ENCODE peak calls at places on chromosome 9, in nine cellular contexts. Z is astrocyte; T is activated CD4-positive, CD25-positive, alpha-beta regulatory T cell treated with anti-CD3 and anti-CD28 coated beads, Interleukin-2, amount 50 U/mL, for 72 hours; W is iPS-NIHi11; R is DMS 273 treated with DMSO at 0.1 percent for 48 hours; L is NCI-H2029; A is OCI-LY7; C is HFF-Myc; K is esophagus squamous epithelium. G is an unnamed sample.

GRCh38 chr9:35027361-35027760 is 37.8 kb downstream of the DNAJB5 start:
- DNase-seq in A (no peak), T (no peak), R (no peak), C (no peak), W (no peak), Z (no peak), K (no peak), L (no peak), G (no peak)

GRCh38 chr9:80954521-80954920 is 734.8 kb downstream of the TLE1 start:
- DNase-seq in K (no peak), T (no peak), R (no peak), A (no peak), W (no peak), C (no peak), Z (no peak), L (no peak), G (no peak)

GRCh38 chr9:131776473-131776872 is 36.6 kb upstream of the RAPGEF1 start:
- DNase-seq in C (peak), W (peak), A (peak), L (no peak), Z (peak), R (no peak), T (no peak), K (no peak), G (peak)

GRCh38 chr9:71446499-71447411 is 321.6 kb downstream of the CEMIP2 start:
- DNase-seq in K (no peak), R (peak), W (peak), A (no peak), T (no peak), Z (peak), C (peak), L (no peak), G (peak)

GRCh38 chr9:133536536-133536935 is 2.0 kb downstream of the ADAMTSL2 start:
- DNase-seq in Z (no peak), T (no peak), A (no peak), L (no peak), W (no peak), C (no peak), K (no peak), R (no peak), G (no peak)

GRCh38 chr9:135480942-135481315 is 1.3 kb downstream of the PPP1R26 start:
- DNase-seq in A (no peak), L (no peak), Z (no peak), K (no peak), T (no peak), C (no peak), W (no peak), R (no peak), G (no peak)

GRCh38 chr9:123309611-123310010 is 41.2 kb upstream of the STRBP start:
- DNase-seq in K (no peak), Z (no peak), A (no peak), W (no peak), T (no peak), C (no peak), L (no peak), R (no peak), G (no peak)

GRCh38 chr9:96478829-96479371 is 28.9 kb downstream of the HABP4 start:
- DNase-seq in L (no peak), A (no peak), T (no peak), K (no peak), C (no peak), R (no peak), W (no peak), Z (peak), G (no peak)

GRCh38 chr9:113566011-113566711 is 102.6 kb downstream of the RGS3 start:
- DNase-seq in W (no peak), R (no peak), K (no peak), Z (no peak), C (no peak), A (no peak), T (no peak), L (no peak), G (no peak)

GRCh38 chr9:114140850-114141249 is 14.5 kb upstream of the COL27A1 start:
- DNase-seq in C (no peak), L (no peak), K (no peak), Z (no peak), T (no peak), R (no peak), A (no peak), W (no peak), G (no peak)

GRCh38 chr9:116813029-116813295 is 125.9 kb downstream of the TRIM32 start:
- DNase-seq in A (no peak), W (no peak), R (no peak), K (no peak), L (no peak), C (no peak), Z (no peak), T (no peak), G (no peak)

GRCh38 chr9:129143031-129143441 is 31.8 kb downstream of the PTPA start:
- DNase-seq in R (peak), T (peak), A (peak), L (peak), K (no peak), W (peak), Z (peak), C (peak), G (peak)

GRCh38 chr9:78691531-78691930 is 394.6 kb downstream of the PSAT1 start:
- DNase-seq in C (no peak), A (no peak), T (no peak), W (no peak), L (no peak), Z (no peak), K (no peak), R (no peak), G (no peak)

GRCh38 chr9:15355669-15356068 is 48.7 kb upstream of the TTC39B start:
- DNase-seq in R (no peak), L (no peak), K (no peak), W (no peak), A (no peak), Z (no peak), T (no peak), C (no peak), G (no peak)

GRCh38 chr9:1231998-1232919 is 182.1 kb downstream of the DMRT2 start:
- DNase-seq in L (no peak), T (no peak), W (no peak), R (no peak), A (no peak), K (no peak), Z (peak), C (peak), G (peak)

GRCh38 chr9:90326219-90326618 is 316.4 kb downstream of the DIRAS2 start:
- DNase-seq in C (no peak), W (no peak), K (no peak), A (no peak), L (no peak), T (no peak), R (no peak), Z (peak), G (no peak)

GRCh38 chr9:37974506-37975173 is 70.7 kb upstream of the SLC25A51 start:
- DNase-seq in K (no peak), Z (peak), R (no peak), T (no peak), A (no peak), C (no peak), W (no peak), L (no peak), G (no peak)

GRCh38 chr9:20358201-20358600 is 264.1 kb downstream of the MLLT3 start:
- DNase-seq in A (no peak), K (no peak), C (no peak), Z (peak), R (no peak), W (no peak), T (no peak), L (no peak), G (no peak)

GRCh38 chr9:90408659-90409058 is 234.0 kb downstream of the DIRAS2 start:
- DNase-seq in K (no peak), A (no peak), R (no peak), C (no peak), L (no peak), T (no peak), W (no peak), Z (no peak), G (no peak)

GRCh38 chr9:95009459-95009858 is 283.0 kb downstream of the AOPEP start:
- DNase-seq in T (no peak), R (no peak), A (no peak), C (no peak), K (no peak), Z (peak), L (peak), W (no peak), G (no peak)

G was measured in smooth muscle cell of the brain vasculature.